ENCODE peak calls at places on chromosome 22, in eight cellular contexts. E is pancreas, D is HTR-8/SVneo, C is T-helper 2 cell, L is cardiac fibroblast, O is spleen, A is NCI-H2029, P is anterior cingulate cortex. Q is an unnamed sample.

GRCh38 chr22:48756146-48757111 is 1071.2 kb downstream of the BRD1 start:
- DNase-seq in E (no peak), O (peak), L (no peak), P (no peak), A (no peak), D (no peak), C (no peak), Q (no peak)

GRCh38 chr22:27835446-27835845 is 33.9 kb upstream of the MN1 start:
- DNase-seq in P (no peak), L (no peak), D (peak), E (no peak), O (no peak), A (no peak), C (no peak), Q (no peak)

GRCh38 chr22:27183474-27183873 is 526.1 kb downstream of the MIAT start:
- DNase-seq in O (no peak), D (no peak), C (no peak), P (no peak), E (no peak), L (no peak), A (no peak), Q (no peak)

GRCh38 chr22:24841261-24841660 is 35.2 kb downstream of the SGSM1 start:
- DNase-seq in L (no peak), O (no peak), C (no peak), A (peak), D (no peak), E (no peak), P (no peak), Q (no peak)

GRCh38 chr22:32336185-32336603 is 21.5 kb upstream of the RFPL3 start:
- DNase-seq in E (no peak), L (no peak), A (no peak), P (no peak), D (no peak), O (no peak), C (no peak), Q (no peak)

GRCh38 chr22:37741312-37741795 is 44.5 kb downstream of the TRIOBP start:
- DNase-seq in L (peak), C (no peak), O (no peak), E (peak), A (peak), D (peak), P (peak), Q (peak)

GRCh38 chr22:32623943-32624342 is 149.3 kb downstream of the FBXO7 start:
- DNase-seq in A (peak), L (peak), D (no peak), E (no peak), P (no peak), C (no peak), O (no peak), Q (peak)

GRCh38 chr22:17120711-17121234 is 387 bp downstream of the TMEM121B start:
- DNase-seq in A (peak), D (no peak), L (no peak), E (peak), P (no peak), C (no peak), O (no peak), Q (no peak)

GRCh38 chr22:36311386-36312085 is 58.6 kb downstream of the APOL1 start:
- DNase-seq in P (no peak), L (peak), E (no peak), O (no peak), A (no peak), D (no peak), C (no peak), Q (no peak)

GRCh38 chr22:26990503-26991189 is 333.3 kb downstream of the MIAT start:
- DNase-seq in E (no peak), A (no peak), L (no peak), O (no peak), P (no peak), C (no peak), D (no peak), Q (peak)

GRCh38 chr22:19291218-19291579 is 320 bp downstream of the CLTCL1 start:
- DNase-seq in L (no peak), E (no peak), P (peak), A (no peak), D (no peak), O (no peak), C (peak), Q (peak)

GRCh38 chr22:44543781-44544181 is 45.7 kb upstream of the RTL6 start:
- DNase-seq in O (no peak), D (no peak), A (no peak), C (no peak), P (no peak), L (peak), E (no peak), Q (no peak)

GRCh38 chr22:45720875-45721378 is 49.3 kb downstream of the ATXN10 start:
- DNase-seq in L (peak), E (no peak), P (no peak), C (no peak), O (no peak), D (no peak), A (no peak), Q (no peak)

GRCh38 chr22:22593250-22593649 is 34.2 kb upstream of the PRAME start:
- DNase-seq in A (no peak), O (no peak), E (no peak), D (no peak), C (no peak), P (no peak), L (no peak), Q (no peak)

GRCh38 chr22:40769761-40770160 is 49.4 kb downstream of the SLC25A17 start:
- DNase-seq in E (no peak), C (no peak), P (no peak), D (no peak), A (no peak), L (no peak), O (no peak), Q (no peak)

GRCh38 chr22:32218470-32218869 is 13.6 kb upstream of the RFPL2 start:
- DNase-seq in E (no peak), O (no peak), P (no peak), A (no peak), D (no peak), C (no peak), L (no peak), Q (no peak)

GRCh38 chr22:42807185-42807584 is 49.9 kb downstream of the ARFGAP3 start:
- DNase-seq in P (no peak), E (no peak), A (no peak), D (no peak), O (no peak), L (no peak), C (no peak), Q (no peak)

GRCh38 chr22:45771057-45771456 is 99.4 kb downstream of the ATXN10 start:
- DNase-seq in D (no peak), P (no peak), O (no peak), C (no peak), L (no peak), A (no peak), E (no peak), Q (no peak)

GRCh38 chr22:46043339-46043738 is 66.4 kb upstream of the WNT7B start:
- DNase-seq in P (no peak), L (no peak), E (peak), A (no peak), D (no peak), O (peak), C (no peak), Q (no peak)

GRCh38 chr22:32587449-32587848 is 112.8 kb downstream of the FBXO7 start:
- DNase-seq in E (no peak), P (no peak), A (no peak), D (no peak), L (peak), O (no peak), C (no peak), Q (no peak)

GRCh38 chr22:19019679-19020032 is 83.6 kb upstream of the PRODH start:
- DNase-seq in E (no peak), A (no peak), D (no peak), P (no peak), O (no peak), L (no peak), C (no peak), Q (no peak)

GRCh38 chr22:20239951-20240773 is 28.0 kb downstream of the RTN4R start:
- DNase-seq in D (no peak), A (no peak), C (no peak), P (peak), E (no peak), L (no peak), O (no peak), Q (no peak)

GRCh38 chr22:40491990-40492631 is 121.7 kb downstream of the SGSM3 start:
- DNase-seq in L (peak), D (no peak), C (no peak), P (peak), O (no peak), A (peak), E (no peak), Q (no peak)

GRCh38 chr22:19798825-19799224 is 38.2 kb downstream of the TBX1 start:
- DNase-seq in L (no peak), O (no peak), E (no peak), A (no peak), P (no peak), C (no peak), D (no peak), Q (no peak)

GRCh38 chr22:38843201-38843715 is 570 bp downstream of the NPTXR start:
- DNase-seq in O (peak), L (peak), C (peak), P (peak), A (peak), D (peak), E (peak), Q (peak)

GRCh38 chr22:29700206-29700948 is 19.4 kb upstream of the CABP7 start:
- DNase-seq in E (no peak), C (no peak), O (no peak), A (no peak), P (no peak), L (no peak), D (no peak), Q (no peak)

GRCh38 chr22:50276143-50276542 is 6.0 kb upstream of the MAPK11 start:
- DNase-seq in L (peak), C (peak), E (peak), A (peak), O (peak), D (no peak), P (peak), Q (peak)

GRCh38 chr22:37082251-37082650 is 27.3 kb downstream of the TMPRSS6 start:
- DNase-seq in L (no peak), D (no peak), P (no peak), E (no peak), C (no peak), A (no peak), O (no peak), Q (no peak)

GRCh38 chr22:50247748-50248147 is 2.9 kb upstream of the TUBGCP6 start:
- DNase-seq in P (no peak), A (peak), C (peak), L (peak), E (peak), O (no peak), D (no peak), Q (no peak)

GRCh38 chr22:44590291-44590690 is 92.3 kb upstream of the RTL6 start:
- DNase-seq in P (no peak), L (no peak), E (no peak), O (no peak), A (no peak), D (no peak), C (no peak), Q (no peak)

GRCh38 chr22:45240137-45240809 is 421 bp downstream of the KIAA0930 start:
- DNase-seq in E (peak), L (peak), A (no peak), C (peak), O (peak), P (no peak), D (peak), Q (no peak)

GRCh38 chr22:25452116-25452700 is 112.3 kb upstream of the GRK3 start:
- DNase-seq in A (no peak), C (no peak), P (no peak), L (peak), E (no peak), D (no peak), O (no peak), Q (no peak)

GRCh38 chr22:35102663-35103062 is 36.7 kb downstream of the ISX start:
- DNase-seq in L (no peak), D (no peak), O (no peak), E (no peak), A (no peak), C (no peak), P (no peak), Q (no peak)

GRCh38 chr22:20740222-20740951 is 33.5 kb upstream of the SERPIND1 start:
- DNase-seq in O (no peak), A (no peak), D (no peak), P (no peak), E (no peak), L (peak), C (no peak), Q (no peak)

GRCh38 chr22:20413217-20414058 is 19.5 kb downstream of the ZNF74 start:
- DNase-seq in D (no peak), E (no peak), O (peak), L (no peak), C (no peak), P (no peak), A (no peak), Q (no peak)

GRCh38 chr22:36183446-36183845 is 18.2 kb downstream of the APOL4 start:
- DNase-seq in C (no peak), L (no peak), P (no peak), A (no peak), O (no peak), D (no peak), E (no peak), Q (no peak)

GRCh38 chr22:20130739-20131592 is 638 bp upstream of the ZDHHC8 start:
- DNase-seq in A (no peak), D (peak), E (peak), P (peak), O (peak), L (peak), C (peak), Q (peak)

GRCh38 chr22:20764729-20765128 is 9.2 kb upstream of the SERPIND1 start:
- DNase-seq in C (no peak), L (no peak), P (no peak), A (no peak), O (no peak), D (no peak), E (no peak), Q (no peak)